ENCODE peak calls at places on chromosome 15, in five cellular contexts. One of them, this sample, is unnamed.

GRCh38 chr15:99732711-99733267 is 448 bp downstream of the LYSMD4 start:
- DNase-seq in endothelial cell: peak; percentile 27
- DNase-seq in psoas muscle: no peak
- DNase-seq in RWPE1: peak; percentile 20
- DNase-seq in tibial nerve: no peak
- DNase-seq in this sample: no peak

GRCh38 chr15:48851956-48852355 is 26.0 kb upstream of the EID1 start:
- DNase-seq in endothelial cell: no peak
- DNase-seq in psoas muscle: no peak
- DNase-seq in RWPE1: no peak
- DNase-seq in tibial nerve: no peak
- DNase-seq in this sample: no peak

GRCh38 chr15:53036641-53037040 is 246.5 kb upstream of the ONECUT1 start:
- DNase-seq in endothelial cell: no peak
- DNase-seq in psoas muscle: no peak
- DNase-seq in RWPE1: no peak
- DNase-seq in tibial nerve: no peak
- DNase-seq in this sample: no peak

GRCh38 chr15:38088971-38089370 is 154.5 kb downstream of the TMCO5A start:
- DNase-seq in endothelial cell: no peak
- DNase-seq in psoas muscle: no peak
- DNase-seq in RWPE1: no peak
- DNase-seq in tibial nerve: no peak
- DNase-seq in this sample: no peak

GRCh38 chr15:41932101-41932500 is 38.2 kb upstream of the SPTBN5 start:
- DNase-seq in endothelial cell: no peak
- DNase-seq in psoas muscle: no peak
- DNase-seq in RWPE1: no peak
- DNase-seq in tibial nerve: no peak
- DNase-seq in this sample: no peak

GRCh38 chr15:40379853-40380252 is 2.7 kb upstream of the KNSTRN start:
- DNase-seq in endothelial cell: no peak
- DNase-seq in psoas muscle: peak; percentile 79
- DNase-seq in RWPE1: peak; percentile 95
- DNase-seq in tibial nerve: peak; percentile 68
- DNase-seq in this sample: no peak

GRCh38 chr15:99052205-99052604 is 44.6 kb upstream of the PGPEP1L start:
- DNase-seq in endothelial cell: no peak
- DNase-seq in psoas muscle: no peak
- DNase-seq in RWPE1: no peak
- DNase-seq in tibial nerve: no peak
- DNase-seq in this sample: no peak

GRCh38 chr15:37107071-37107753 is 6.9 kb upstream of the MEIS2 start:
- DNase-seq in endothelial cell: no peak
- DNase-seq in psoas muscle: no peak
- DNase-seq in RWPE1: no peak
- DNase-seq in tibial nerve: no peak
- DNase-seq in this sample: no peak

GRCh38 chr15:53416219-53416940 is 343.1 kb downstream of the WDR72 start:
- DNase-seq in endothelial cell: no peak
- DNase-seq in psoas muscle: no peak
- DNase-seq in RWPE1: no peak
- DNase-seq in tibial nerve: no peak
- DNase-seq in this sample: no peak

GRCh38 chr15:68818088-68818670 is 2.5 kb downstream of the ANP32A start:
- DNase-seq in endothelial cell: peak; percentile 73
- DNase-seq in psoas muscle: peak; percentile 73
- DNase-seq in RWPE1: peak; percentile 42
- DNase-seq in tibial nerve: peak; percentile 41
- DNase-seq in this sample: no peak

GRCh38 chr15:63556246-63556645 is 40.9 kb upstream of the FBXL22 start:
- DNase-seq in endothelial cell: no peak
- DNase-seq in psoas muscle: no peak
- DNase-seq in RWPE1: no peak
- DNase-seq in tibial nerve: no peak
- DNase-seq in this sample: no peak

GRCh38 chr15:70437089-70437488 is 326.3 kb downstream of the UACA start:
- DNase-seq in endothelial cell: no peak
- DNase-seq in psoas muscle: no peak
- DNase-seq in RWPE1: no peak
- DNase-seq in tibial nerve: no peak
- DNase-seq in this sample: no peak

GRCh38 chr15:78429477-78429876 is 8.5 kb upstream of the IREB2 start:
- DNase-seq in endothelial cell: no peak
- DNase-seq in psoas muscle: no peak
- DNase-seq in RWPE1: no peak
- DNase-seq in tibial nerve: no peak
- DNase-seq in this sample: no peak

GRCh38 chr15:100220058-100220728 is 121.6 kb downstream of the ADAMTS17 start:
- DNase-seq in endothelial cell: no peak
- DNase-seq in psoas muscle: no peak
- DNase-seq in RWPE1: no peak
- DNase-seq in tibial nerve: no peak
- DNase-seq in this sample: no peak

GRCh38 chr15:58666957-58667356 is 82.5 kb downstream of the ADAM10 start:
- DNase-seq in endothelial cell: no peak
- DNase-seq in psoas muscle: no peak
- DNase-seq in RWPE1: no peak
- DNase-seq in tibial nerve: no peak
- DNase-seq in this sample: no peak

GRCh38 chr15:22237891-22238275 is 157.6 kb downstream of the OR4M2 start:
- DNase-seq in endothelial cell: no peak
- DNase-seq in psoas muscle: no peak
- DNase-seq in RWPE1: no peak
- DNase-seq in tibial nerve: no peak
- DNase-seq in this sample: no peak

GRCh38 chr15:39403674-39404117 is 177.2 kb upstream of the THBS1 start:
- DNase-seq in endothelial cell: no peak
- DNase-seq in psoas muscle: no peak
- DNase-seq in RWPE1: peak; percentile 41
- DNase-seq in tibial nerve: no peak
- DNase-seq in this sample: no peak

GRCh38 chr15:25739687-25740121 is 123.4 kb downstream of the ATP10A start:
- DNase-seq in endothelial cell: peak; percentile 34
- DNase-seq in psoas muscle: no peak
- DNase-seq in RWPE1: no peak
- DNase-seq in tibial nerve: no peak
- DNase-seq in this sample: no peak

GRCh38 chr15:60548101-60548500 is 69.2 kb upstream of the ICE2 start:
- DNase-seq in endothelial cell: no peak
- DNase-seq in psoas muscle: no peak
- DNase-seq in RWPE1: no peak
- DNase-seq in tibial nerve: no peak
- DNase-seq in this sample: no peak

GRCh38 chr15:30953183-30953582 is 38.2 kb downstream of the MTMR10 start:
- DNase-seq in endothelial cell: no peak
- DNase-seq in psoas muscle: no peak
- DNase-seq in RWPE1: no peak
- DNase-seq in tibial nerve: no peak
- DNase-seq in this sample: no peak

GRCh38 chr15:80920271-80920699 is 69.3 kb downstream of the MESD start:
- DNase-seq in endothelial cell: no peak
- DNase-seq in psoas muscle: no peak
- DNase-seq in RWPE1: no peak
- DNase-seq in tibial nerve: no peak
- DNase-seq in this sample: no peak

GRCh38 chr15:76932090-76932966 is 779 bp downstream of the RCN2 start:
- DNase-seq in endothelial cell: no peak
- DNase-seq in psoas muscle: no peak
- DNase-seq in RWPE1: no peak
- DNase-seq in tibial nerve: no peak
- DNase-seq in this sample: no peak

GRCh38 chr15:88645171-88646087 is 6.6 kb downstream of the ISG20 start:
- DNase-seq in endothelial cell: no peak
- DNase-seq in psoas muscle: no peak
- DNase-seq in RWPE1: no peak
- DNase-seq in tibial nerve: no peak
- DNase-seq in this sample: no peak

GRCh38 chr15:56943398-56943797 is 25.0 kb downstream of the TCF12 start:
- DNase-seq in endothelial cell: no peak
- DNase-seq in psoas muscle: no peak
- DNase-seq in RWPE1: no peak
- DNase-seq in tibial nerve: no peak
- DNase-seq in this sample: no peak

GRCh38 chr15:75815811-75816719 is 27.2 kb upstream of the UBE2Q2 start:
- DNase-seq in endothelial cell: no peak
- DNase-seq in psoas muscle: no peak
- DNase-seq in RWPE1: no peak
- DNase-seq in tibial nerve: no peak
- DNase-seq in this sample: no peak

GRCh38 chr15:41969851-41970431 is 2.4 kb downstream of the EHD4 start:
- DNase-seq in endothelial cell: no peak
- DNase-seq in psoas muscle: no peak
- DNase-seq in RWPE1: no peak
- DNase-seq in tibial nerve: no peak
- DNase-seq in this sample: no peak

GRCh38 chr15:83010709-83011270 is 649 bp downstream of the C15orf40 start:
- DNase-seq in endothelial cell: peak; percentile 76
- DNase-seq in psoas muscle: peak; percentile 80
- DNase-seq in RWPE1: peak; percentile 49
- DNase-seq in tibial nerve: peak; percentile 73
- DNase-seq in this sample: no peak

GRCh38 chr15:98708191-98708590 is 59.9 kb downstream of the IGF1R start:
- DNase-seq in endothelial cell: no peak
- DNase-seq in psoas muscle: no peak
- DNase-seq in RWPE1: no peak
- DNase-seq in tibial nerve: no peak
- DNase-seq in this sample: no peak

GRCh38 chr15:36175781-36176211 is 403.6 kb upstream of the CDIN1 start:
- DNase-seq in endothelial cell: no peak
- DNase-seq in psoas muscle: no peak
- DNase-seq in RWPE1: no peak
- DNase-seq in tibial nerve: no peak
- DNase-seq in this sample: no peak

GRCh38 chr15:77063249-77063648 is 7.7 kb downstream of the TSPAN3 start:
- DNase-seq in endothelial cell: no peak
- DNase-seq in psoas muscle: no peak
- DNase-seq in RWPE1: no peak
- DNase-seq in tibial nerve: no peak
- DNase-seq in this sample: no peak

GRCh38 chr15:64009241-64009640 is 37.0 kb downstream of the DAPK2 start:
- DNase-seq in endothelial cell: no peak
- DNase-seq in psoas muscle: peak; percentile 66
- DNase-seq in RWPE1: no peak
- DNase-seq in tibial nerve: peak; percentile 37
- DNase-seq in this sample: no peak

GRCh38 chr15:58165661-58166060 is 27.5 kb downstream of the AQP9 start:
- DNase-seq in endothelial cell: no peak
- DNase-seq in psoas muscle: peak; percentile 14
- DNase-seq in RWPE1: no peak
- DNase-seq in tibial nerve: peak; percentile 43
- DNase-seq in this sample: no peak

GRCh38 chr15:59594493-59594942 is 17.1 kb upstream of the GCNT3 start:
- DNase-seq in endothelial cell: no peak
- DNase-seq in psoas muscle: no peak
- DNase-seq in RWPE1: peak; percentile 54
- DNase-seq in tibial nerve: no peak
- DNase-seq in this sample: no peak

DNA sequence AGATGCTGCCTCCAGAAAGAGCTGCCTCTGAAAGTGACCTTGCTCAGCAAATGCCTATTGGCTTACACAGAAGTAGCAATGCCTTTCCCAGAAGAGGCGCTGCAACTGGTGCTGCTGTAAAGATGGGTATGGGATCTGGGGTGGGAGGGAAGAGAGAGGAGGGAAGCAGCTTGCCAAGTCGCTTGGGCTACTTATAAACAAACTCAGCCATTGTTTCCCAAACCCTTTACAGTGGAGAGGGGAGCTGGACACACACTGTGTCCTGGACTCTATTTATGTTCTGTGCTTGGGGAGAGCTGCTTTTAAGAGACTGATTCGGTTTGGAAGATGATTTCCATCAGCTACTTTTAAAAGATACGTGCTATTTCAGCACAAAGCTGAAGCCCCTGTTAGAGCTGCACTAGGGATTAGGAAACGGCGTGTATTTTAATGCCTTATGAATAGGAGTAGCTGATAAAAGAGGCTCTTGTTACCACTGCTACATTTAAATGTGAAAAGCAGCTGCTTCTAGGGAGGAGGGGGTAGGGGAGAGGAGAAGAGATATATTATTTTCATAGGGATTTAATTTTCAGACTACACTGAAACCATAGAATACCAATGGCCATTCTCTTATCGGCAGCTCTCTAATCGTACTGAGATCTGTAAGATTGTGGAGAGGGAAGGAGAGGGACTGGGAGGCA is 440.6 kb downstream of the MCTP2 start:
- DNase-seq in endothelial cell: peak; percentile 33
- DNase-seq in psoas muscle: no peak
- DNase-seq in RWPE1: no peak
- DNase-seq in tibial nerve: peak; percentile 31
- DNase-seq in this sample: no peak
- TF ChIP-seq CTCF in endothelial cell: no peak
- TF ChIP-seq CTCF in psoas muscle: no peak
- TF ChIP-seq CTCF in RWPE1: no peak
- TF ChIP-seq CTCF in tibial nerve: no peak
- TF ChIP-seq CTCF in this sample: no peak

DNA sequence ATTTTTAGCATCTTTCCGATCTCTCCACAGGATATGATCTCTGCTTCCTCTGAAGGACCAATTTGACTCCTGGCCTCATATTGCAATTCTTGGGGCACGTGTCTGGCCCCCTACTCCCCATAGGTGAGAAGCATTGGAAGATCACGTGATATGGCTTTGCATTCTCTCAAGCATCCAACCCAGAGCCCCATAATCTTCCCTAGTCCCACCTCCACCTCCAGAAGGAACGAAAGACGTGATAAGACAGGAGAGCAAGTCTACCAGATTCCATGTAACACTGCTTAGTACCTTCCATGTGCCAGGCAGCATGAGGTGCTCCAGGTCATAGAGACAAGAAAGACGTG is 176.3 kb downstream of the MEGF11 start:
- DNase-seq in endothelial cell: no peak
- DNase-seq in psoas muscle: no peak
- DNase-seq in RWPE1: no peak
- DNase-seq in tibial nerve: no peak
- DNase-seq in this sample: no peak
- TF ChIP-seq CTCF in endothelial cell: no peak
- TF ChIP-seq CTCF in psoas muscle: no peak
- TF ChIP-seq CTCF in RWPE1: no peak
- TF ChIP-seq CTCF in tibial nerve: no peak
- TF ChIP-seq CTCF in this sample: no peak

DNA sequence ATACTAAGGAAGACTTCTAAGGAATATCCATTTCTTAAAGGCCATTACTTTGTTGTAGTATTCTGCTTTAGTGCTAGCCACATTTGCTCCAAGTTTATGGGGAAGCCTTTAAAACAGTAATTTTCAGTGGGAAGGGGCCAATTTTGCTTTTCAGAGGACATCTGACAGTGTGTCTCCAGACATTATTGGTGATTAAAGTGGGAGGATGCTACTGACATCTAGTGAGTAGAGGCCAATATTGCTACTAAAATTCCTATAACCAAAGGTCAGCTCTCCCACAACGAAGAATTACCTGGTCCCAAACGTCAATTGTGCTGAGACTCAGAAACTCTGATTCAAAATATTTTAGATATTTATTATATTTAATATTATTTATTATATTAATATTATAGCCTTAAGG is 24.8 kb downstream of the SLC28A2 start:
- DNase-seq in endothelial cell: no peak
- DNase-seq in psoas muscle: no peak
- DNase-seq in RWPE1: peak; percentile 49
- DNase-seq in tibial nerve: peak; percentile 15
- DNase-seq in this sample: no peak
- TF ChIP-seq CTCF in endothelial cell: no peak
- TF ChIP-seq CTCF in psoas muscle: peak; percentile 50
- TF ChIP-seq CTCF in RWPE1: peak; percentile 76
- TF ChIP-seq CTCF in tibial nerve: peak; percentile 38
- TF ChIP-seq CTCF in this sample: peak; percentile 35

GRCh38 chr15:29090617-29091466 is 178.8 kb downstream of the NSMCE3 start:
- DNase-seq in endothelial cell: peak; percentile 44
- DNase-seq in psoas muscle: no peak
- DNase-seq in RWPE1: peak; percentile 41
- DNase-seq in tibial nerve: no peak
- DNase-seq in this sample: no peak
- TF ChIP-seq CTCF in endothelial cell: peak; percentile 96
- TF ChIP-seq CTCF in psoas muscle: peak; percentile 28
- TF ChIP-seq CTCF in RWPE1: peak; percentile 76
- TF ChIP-seq CTCF in tibial nerve: peak; percentile 49
- TF ChIP-seq CTCF in this sample: peak; percentile 40

This sample was measured in D721Med.